ENCODE peak calls at places on chromosomes 12 and 14, in ten cellular contexts. T is spleen; C is brain microvascular endothelial cell; H is CD8-positive, alpha-beta memory T cell; D is ovary; N is CD8-positive, alpha-beta T cell; R is HepG2; S is RWPE1; O is fibroblast of lung; A is right atrium auricular region. F is an unnamed sample.

GRCh38 chr12:40325349-40325960 is 100.7 kb downstream of the LRRK2 start:
- DNase-seq in T (no peak), C (peak), H (no peak), D (no peak), N (no peak), R (peak), S (peak), O (peak), A (no peak), F (no peak)

GRCh38 chr14:91177073-91177796 is 63.4 kb downstream of the DGLUCY start:
- DNase-seq in T (peak), C (peak), H (peak), D (no peak), N (peak), R (peak), S (peak), O (peak), A (peak), F (peak)

GRCh38 chr12:93378373-93379310 is 917 bp downstream of the NUDT4 start:
- DNase-seq in T (peak), C (peak), H (peak), D (peak), N (peak), R (no peak), S (peak), O (peak), A (peak), F (peak)

GRCh38 chr14:20530771-20531571 is 25.6 kb downstream of the RNASE10 start:
- DNase-seq in T (peak), C (peak), H (peak), D (peak), N (peak), R (peak), S (peak), O (peak), A (peak), F (peak)

GRCh38 chr12:96698965-96699364 is 208.1 kb upstream of the NEDD1 start:
- DNase-seq in T (no peak), C (no peak), H (no peak), D (no peak), N (no peak), R (no peak), S (no peak), O (no peak), A (no peak), F (no peak)

GRCh38 chr12:57899010-57899662 is 42.2 kb upstream of the ATP23 start:
- DNase-seq in T (peak), C (peak), H (peak), D (peak), N (peak), R (no peak), S (peak), O (peak), A (no peak), F (peak)

GRCh38 chr12:34405286-34406227 is 383.3 kb downstream of the ALG10 start:
- DNase-seq in T (peak), C (no peak), H (no peak), D (peak), N (peak), R (no peak), S (no peak), O (no peak), A (peak), F (no peak)

GRCh38 chr12:93722757-93723567 is 45.8 kb downstream of the CRADD start:
- DNase-seq in T (no peak), C (no peak), H (no peak), D (no peak), N (no peak), R (no peak), S (peak), O (peak), A (no peak), F (no peak)

GRCh38 chr12:99605-100004 is 33.0 kb downstream of the IQSEC3 start:
- DNase-seq in T (no peak), C (no peak), H (no peak), D (no peak), N (no peak), R (no peak), S (no peak), O (peak), A (no peak), F (no peak)

GRCh38 chr12:90854136-90854689 is 100.8 kb downstream of the CCER1 start:
- DNase-seq in T (no peak), C (peak), H (no peak), D (no peak), N (no peak), R (peak), S (peak), O (peak), A (no peak), F (peak)

GRCh38 chr12:120445911-120446909 is at the start of the genes GATC and TRIAP1:
- DNase-seq in T (peak), C (peak), H (peak), D (peak), N (peak), R (peak), S (peak), O (peak), A (peak), F (peak)

GRCh38 chr14:103932791-103933490 is 4.7 kb downstream of the TDRD9 start:
- DNase-seq in T (no peak), C (no peak), H (no peak), D (no peak), N (no peak), R (no peak), S (peak), O (no peak), A (no peak), F (no peak)

GRCh38 chr14:59600211-59600945 is 23.8 kb upstream of the CCDC175 start:
- DNase-seq in T (no peak), C (peak), H (no peak), D (no peak), N (no peak), R (no peak), S (no peak), O (peak), A (no peak), F (no peak)

GRCh38 chr14:71228711-71229110 is 321.5 kb downstream of the PCNX1 start:
- DNase-seq in T (no peak), C (no peak), H (no peak), D (no peak), N (no peak), R (peak), S (no peak), O (no peak), A (no peak), F (no peak)

GRCh38 chr12:128266086-128266485 is 884 bp upstream of the TMEM132C start:
- DNase-seq in T (no peak), C (no peak), H (no peak), D (peak), N (no peak), R (no peak), S (no peak), O (no peak), A (no peak), F (no peak)

GRCh38 chr14:105076805-105077648 is 11.8 kb upstream of the GPR132 start:
- DNase-seq in T (peak), C (no peak), H (peak), D (no peak), N (no peak), R (no peak), S (no peak), O (no peak), A (no peak), F (no peak)

GRCh38 chr12:53215497-53215896 is 8.4 kb upstream of the ITGB7 start:
- DNase-seq in T (peak), C (no peak), H (no peak), D (no peak), N (no peak), R (no peak), S (no peak), O (no peak), A (no peak), F (no peak)

GRCh38 chr14:22268875-22269274 is 320.1 kb downstream of the DAD1 start:
- DNase-seq in T (no peak), C (peak), H (peak), D (no peak), N (no peak), R (no peak), S (peak), O (peak), A (no peak), F (peak)

GRCh38 chr12:91854725-91855124 is 290.9 kb downstream of the BTG1 start:
- DNase-seq in T (no peak), C (peak), H (no peak), D (no peak), N (no peak), R (no peak), S (no peak), O (no peak), A (no peak), F (no peak)

GRCh38 chr14:67420102-67420739 is 8.3 kb upstream of the PLEK2 start:
- DNase-seq in T (no peak), C (no peak), H (peak), D (no peak), N (peak), R (peak), S (no peak), O (no peak), A (no peak), F (no peak)

GRCh38 chr14:70660967-70661871 is 19.5 kb downstream of the TTC9 start:
- DNase-seq in T (no peak), C (no peak), H (peak), D (no peak), N (peak), R (no peak), S (no peak), O (no peak), A (no peak), F (peak)

GRCh38 chr12:89373772-89374572 is 21.7 kb upstream of the DUSP6 start:
- DNase-seq in T (no peak), C (peak), H (no peak), D (no peak), N (no peak), R (no peak), S (peak), O (peak), A (no peak), F (no peak)

GRCh38 chr14:39265741-39266588 is 32.2 kb downstream of the MIA2 start:
- DNase-seq in T (no peak), C (peak), H (no peak), D (no peak), N (no peak), R (no peak), S (no peak), O (peak), A (peak), F (no peak)

GRCh38 chr12:116687888-116688287 is 50.0 kb downstream of the SPRING1 start:
- DNase-seq in T (peak), C (no peak), H (no peak), D (peak), N (no peak), R (peak), S (no peak), O (peak), A (no peak), F (no peak)

GRCh38 chr12:52187640-52188039 is 4.2 kb downstream of the KRT80 start:
- DNase-seq in T (no peak), C (no peak), H (no peak), D (no peak), N (no peak), R (no peak), S (no peak), O (no peak), A (no peak), F (no peak)

GRCh38 chr12:70117670-70118069 is 125.6 kb upstream of the CNOT2 start:
- DNase-seq in T (no peak), C (no peak), H (no peak), D (no peak), N (no peak), R (no peak), S (no peak), O (no peak), A (no peak), F (no peak)

GRCh38 chr12:13195848-13196301 is 651 bp upstream of the EMP1 start:
- DNase-seq in T (no peak), C (no peak), H (no peak), D (peak), N (no peak), R (no peak), S (no peak), O (peak), A (no peak), F (no peak)

GRCh38 chr14:34536951-34537676 is 2.4 kb downstream of the EAPP start:
- DNase-seq in T (no peak), C (peak), H (no peak), D (no peak), N (no peak), R (no peak), S (no peak), O (peak), A (no peak), F (no peak)

GRCh38 chr14:23120405-23121251 is 1.6 kb upstream of the CEBPE start:
- DNase-seq in T (peak), C (peak), H (peak), D (peak), N (peak), R (peak), S (peak), O (peak), A (peak), F (peak)

GRCh38 chr14:95211721-95212504 is 54.6 kb upstream of the DICER1 start:
- DNase-seq in T (no peak), C (no peak), H (no peak), D (no peak), N (no peak), R (no peak), S (no peak), O (no peak), A (no peak), F (no peak)
- H3K27ac ChIP-seq in T (no peak), C (no peak), H (no peak), D (no peak), N (no peak), R (no peak), S (no peak), O (no peak), A (no peak), F (no peak)

GRCh38 chr14:32497233-32497632 is 168.1 kb downstream of the AKAP6 start:
- DNase-seq in T (no peak), C (no peak), H (no peak), D (no peak), N (no peak), R (no peak), S (no peak), O (no peak), A (no peak), F (no peak)
- H3K27ac ChIP-seq in T (no peak), C (no peak), H (no peak), D (no peak), N (no peak), R (no peak), S (no peak), O (no peak), A (peak), F (no peak)

GRCh38 chr12:121580959-121581680 is at the start of gene KDM2B:
- DNase-seq in T (no peak), C (peak), H (peak), D (peak), N (peak), R (peak), S (no peak), O (peak), A (peak), F (peak)
- H3K27ac ChIP-seq in T (peak), C (peak), H (peak), D (peak), N (peak), R (peak), S (peak), O (peak), A (peak), F (peak)

GRCh38 chr12:14998941-14999340 is 26.1 kb downstream of the PDE6H start:
- DNase-seq in T (no peak), C (no peak), H (no peak), D (no peak), N (no peak), R (no peak), S (no peak), O (peak), A (no peak), F (no peak)
- H3K27ac ChIP-seq in T (no peak), C (no peak), H (no peak), D (no peak), N (no peak), R (no peak), S (no peak), O (no peak), A (no peak), F (no peak)

DNA sequence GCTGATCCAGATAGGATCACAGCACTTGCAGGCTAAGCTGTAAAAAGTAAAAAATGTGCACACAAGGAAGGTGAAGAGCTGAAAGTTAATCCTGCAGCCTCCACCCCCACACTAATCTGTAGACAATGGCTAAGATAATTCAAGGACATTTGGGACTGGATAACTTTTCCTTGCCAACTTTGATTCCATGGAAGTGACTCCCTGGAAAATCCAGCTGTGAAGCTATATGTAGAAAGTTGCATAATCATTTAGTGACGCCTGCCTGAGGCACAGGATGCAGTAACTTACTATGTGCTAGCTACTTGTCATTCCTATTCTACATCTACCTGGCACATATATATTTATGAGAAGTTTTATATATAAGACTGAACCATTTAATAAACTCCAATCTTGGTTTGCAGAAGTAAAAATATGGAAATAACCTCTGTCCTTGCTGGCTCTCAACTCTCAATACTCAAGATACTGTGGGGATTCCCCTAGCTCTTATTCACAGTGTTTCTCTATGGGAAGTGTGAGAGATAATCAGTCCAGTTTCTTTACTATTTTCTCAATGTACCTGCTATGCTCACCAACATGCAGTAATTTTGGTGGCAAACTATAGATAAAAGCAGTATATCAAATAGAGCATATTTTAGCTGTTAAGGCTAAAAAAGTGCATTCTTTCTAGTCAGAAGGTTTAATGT is 14.8 kb downstream of the LDHB start:
- DNase-seq in T (no peak), C (no peak), H (no peak), D (no peak), N (no peak), R (no peak), S (no peak), O (no peak), A (no peak), F (no peak)
- H3K27ac ChIP-seq in T (no peak), C (no peak), H (no peak), D (no peak), N (no peak), R (no peak), S (no peak), O (no peak), A (peak), F (peak)

GRCh38 chr12:2273288-2273687 is 220.5 kb downstream of the CACNA1C start:
- DNase-seq in T (no peak), C (peak), H (no peak), D (no peak), N (no peak), R (no peak), S (no peak), O (peak), A (no peak), F (no peak)
- H3K27ac ChIP-seq in T (no peak), C (no peak), H (no peak), D (no peak), N (no peak), R (no peak), S (no peak), O (peak), A (peak), F (no peak)

GRCh38 chr14:54564799-54565235 is 2.1 kb upstream of the SAMD4A start:
- DNase-seq in T (no peak), C (peak), H (peak), D (no peak), N (no peak), R (peak), S (peak), O (peak), A (no peak), F (no peak)

GRCh38 chr14:54564071-54564798 is 2.7 kb upstream of the SAMD4A start:
- DNase-seq in T (no peak), C (no peak), H (peak), D (no peak), N (no peak), R (peak), S (peak), O (peak), A (no peak), F (peak)

GRCh38 chr14:54566152-54566409 is 847 bp upstream of the SAMD4A start:
- DNase-seq in T (no peak), C (no peak), H (no peak), D (no peak), N (no peak), R (no peak), S (no peak), O (no peak), A (no peak), F (no peak)

GRCh38 chr14:54565236-54566151 is 1.4 kb upstream of the SAMD4A start:
- DNase-seq in T (peak), C (peak), H (peak), D (peak), N (peak), R (peak), S (peak), O (peak), A (peak), F (peak)

DNA sequence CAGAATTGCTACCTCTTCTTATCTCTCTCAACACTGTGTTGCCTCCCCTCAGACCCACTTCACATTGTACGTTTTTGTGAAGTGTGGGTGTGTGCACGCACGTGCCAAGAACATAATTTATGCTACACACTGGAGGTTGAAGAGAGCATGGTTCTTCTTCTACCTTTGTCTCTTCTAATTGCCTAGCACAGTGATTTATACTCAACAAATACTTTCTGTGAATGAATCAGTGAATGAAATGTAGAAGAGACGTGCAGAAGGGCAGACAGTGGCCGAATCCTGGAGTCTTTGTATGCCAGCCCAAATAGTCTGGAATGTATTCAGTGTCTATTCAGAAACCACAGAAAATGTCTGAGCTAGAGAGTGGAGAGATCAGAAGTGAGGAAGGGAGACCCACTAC is 4.6 kb upstream of the SAMD4A start:
- DNase-seq in T (no peak), C (peak), H (no peak), D (no peak), N (no peak), R (no peak), S (no peak), O (peak), A (no peak), F (no peak)
- H3K27ac ChIP-seq in T (no peak), C (no peak), H (no peak), D (no peak), N (no peak), R (no peak), S (no peak), O (no peak), A (no peak), F (no peak)

GRCh38 chr14:75514673-75515630 is 7.3 kb upstream of the BATF start:
- DNase-seq in T (peak), C (no peak), H (peak), D (no peak), N (peak), R (no peak), S (no peak), O (peak), A (no peak), F (peak)

GRCh38 chr14:75515631-75515999 is 6.7 kb upstream of the BATF start:
- DNase-seq in T (peak), C (no peak), H (no peak), D (no peak), N (no peak), R (no peak), S (no peak), O (no peak), A (no peak), F (peak)

GRCh38 chr14:75510547-75510946 is 11.7 kb upstream of the BATF start:
- DNase-seq in T (no peak), C (no peak), H (no peak), D (no peak), N (no peak), R (no peak), S (no peak), O (no peak), A (no peak), F (no peak)

GRCh38 chr14:75511201-75511600 is 11.1 kb upstream of the BATF start:
- DNase-seq in T (no peak), C (no peak), H (no peak), D (no peak), N (no peak), R (no peak), S (no peak), O (no peak), A (no peak), F (no peak)

DNA sequence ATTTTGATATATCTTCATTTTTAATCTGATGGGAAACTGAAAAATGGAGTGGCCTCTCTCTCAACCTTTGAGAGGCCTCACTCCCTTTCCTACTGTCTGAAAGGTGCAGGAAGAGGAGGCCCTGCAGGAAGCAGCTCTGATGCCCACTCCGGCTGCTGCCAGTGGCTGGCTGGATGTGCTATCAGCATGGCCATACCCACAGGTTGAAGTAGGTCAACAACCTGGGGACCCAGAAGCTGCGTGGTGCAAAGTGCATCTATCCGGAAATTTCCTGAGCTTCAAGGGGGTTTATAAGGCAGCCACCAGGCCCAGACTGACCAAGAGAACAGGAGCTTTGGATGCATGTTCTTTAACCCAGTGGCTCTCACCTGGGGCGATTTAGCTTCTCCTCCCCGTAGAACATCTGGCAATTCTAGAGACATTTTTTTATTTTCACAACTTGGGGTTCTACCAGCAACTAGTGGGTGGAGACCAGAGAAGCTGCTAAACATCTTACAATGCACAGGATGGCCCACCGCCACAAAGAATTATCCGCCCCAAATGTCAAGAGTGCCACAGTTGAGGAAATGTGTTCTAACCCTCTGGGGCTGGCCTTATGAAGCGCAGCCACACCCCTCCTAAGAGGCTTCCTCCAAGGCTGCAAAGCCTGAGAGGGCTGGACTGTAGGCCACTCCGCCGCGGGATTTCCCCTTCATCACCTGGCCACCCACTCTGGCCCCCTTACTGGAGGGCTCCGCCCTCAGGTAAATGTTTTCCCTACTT is 8.2 kb upstream of the BATF start:
- DNase-seq in T (no peak), C (no peak), H (no peak), D (no peak), N (no peak), R (no peak), S (no peak), O (no peak), A (no peak), F (peak)
- H3K27ac ChIP-seq in T (peak), C (no peak), H (peak), D (no peak), N (no peak), R (no peak), S (no peak), O (no peak), A (no peak), F (peak)

F was measured in CD4-positive, CD25-positive, alpha-beta regulatory T cell.